ENCODE peak calls at places on chromosomes 13 and 19, in four cellular contexts. Q is HCT116, O is H1, A is HepG2. F is an unnamed sample.

GRCh38 chr19:49749055-49749716 is 13.9 kb downstream of the TSKS start:
- DNase-seq in Q (peak), A (no peak), O (no peak), F (no peak)

GRCh38 chr13:40060318-40061007 is 405.0 kb downstream of the COG6 start:
- DNase-seq in Q (no peak), A (no peak), O (no peak), F (no peak)

GRCh38 chr13:48654511-48654910 is 782 bp downstream of the CYSLTR2 start:
- DNase-seq in A (no peak), Q (no peak), O (no peak), F (no peak)

GRCh38 chr13:66899955-66900354 is 330.2 kb downstream of the PCDH9 start:
- DNase-seq in O (no peak), A (no peak), Q (no peak), F (no peak)

GRCh38 chr13:72290962-72291681 is 424.1 kb upstream of the DACH1 start:
- DNase-seq in O (no peak), A (no peak), Q (peak), F (no peak)

GRCh38 chr13:80151016-80151415 is 189.9 kb downstream of the SPRY2 start:
- DNase-seq in O (no peak), Q (no peak), A (no peak), F (no peak)

GRCh38 chr19:8449830-8450229 is 5.1 kb downstream of the HNRNPM start:
- DNase-seq in A (peak), Q (no peak), O (no peak), F (no peak)

GRCh38 chr19:40735003-40735771 is 15.1 kb downstream of the ACTMAP start:
- DNase-seq in A (no peak), Q (no peak), O (no peak), F (no peak)

GRCh38 chr13:104984296-104984818 is 1551.1 kb downstream of the EFNB2 start:
- DNase-seq in O (no peak), A (no peak), Q (no peak), F (no peak)

DNA sequence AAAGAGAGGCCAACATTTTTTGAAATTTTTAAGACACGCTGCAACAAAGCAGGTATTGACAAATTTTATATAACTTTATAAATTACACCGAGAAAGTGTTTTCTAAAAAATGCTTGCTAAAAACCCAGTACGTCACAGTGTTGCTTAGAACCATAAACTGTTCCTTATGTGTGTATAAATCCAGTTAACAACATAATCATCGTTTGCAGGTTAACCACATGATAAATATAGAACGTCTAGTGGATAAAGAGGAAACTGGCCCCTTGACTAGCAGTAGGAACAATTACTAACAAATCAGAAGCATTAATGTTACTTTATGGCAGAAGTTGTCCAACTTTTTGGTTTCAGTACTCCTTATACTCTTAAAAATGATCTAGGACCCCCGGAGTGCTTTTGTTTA is 1.2 kb downstream of the BRCA2 start:
- DNase-seq in Q (no peak), A (no peak), O (no peak), F (no peak)
- TF ChIP-seq FOSL1 in Q (no peak), A (no peak), O (no peak), F (no peak)

DNA sequence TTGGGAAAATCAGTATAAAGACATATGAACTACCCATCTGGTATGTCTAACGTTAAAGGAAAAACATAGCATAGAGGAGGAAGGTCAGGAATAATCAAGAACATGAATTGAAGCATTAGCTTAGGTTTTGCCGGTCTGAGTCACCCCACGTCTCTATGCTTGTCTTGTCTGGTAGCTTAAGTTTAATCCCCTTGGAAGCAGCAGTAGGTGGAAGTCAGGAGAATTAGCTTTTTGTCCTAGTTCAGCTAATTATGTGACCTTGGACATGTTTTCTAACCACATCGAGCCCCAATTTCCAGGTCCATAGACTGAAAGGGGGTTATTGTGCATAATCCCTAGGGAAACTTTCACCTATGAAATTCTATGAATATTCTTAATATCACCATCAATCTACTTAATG is 304.6 kb upstream of the MAB21L1 start:
- DNase-seq in Q (no peak), O (no peak), A (no peak), F (no peak)
- TF ChIP-seq POLR2AphosphoS5 in Q (no peak), O (no peak), A (no peak), F (no peak)

GRCh38 chr19:57665261-57665806 is 3.4 kb upstream of the ZSCAN4 start:
- DNase-seq in Q (no peak), O (no peak), A (no peak), F (no peak)

GRCh38 chr19:57667220-57667619 is 1.5 kb upstream of the ZSCAN4 start:
- DNase-seq in A (no peak), O (no peak), Q (no peak), F (no peak)

GRCh38 chr19:57668635-57669034 is at the start of gene ZSCAN4:
- DNase-seq in Q (no peak), A (no peak), O (no peak), F (no peak)

DNA sequence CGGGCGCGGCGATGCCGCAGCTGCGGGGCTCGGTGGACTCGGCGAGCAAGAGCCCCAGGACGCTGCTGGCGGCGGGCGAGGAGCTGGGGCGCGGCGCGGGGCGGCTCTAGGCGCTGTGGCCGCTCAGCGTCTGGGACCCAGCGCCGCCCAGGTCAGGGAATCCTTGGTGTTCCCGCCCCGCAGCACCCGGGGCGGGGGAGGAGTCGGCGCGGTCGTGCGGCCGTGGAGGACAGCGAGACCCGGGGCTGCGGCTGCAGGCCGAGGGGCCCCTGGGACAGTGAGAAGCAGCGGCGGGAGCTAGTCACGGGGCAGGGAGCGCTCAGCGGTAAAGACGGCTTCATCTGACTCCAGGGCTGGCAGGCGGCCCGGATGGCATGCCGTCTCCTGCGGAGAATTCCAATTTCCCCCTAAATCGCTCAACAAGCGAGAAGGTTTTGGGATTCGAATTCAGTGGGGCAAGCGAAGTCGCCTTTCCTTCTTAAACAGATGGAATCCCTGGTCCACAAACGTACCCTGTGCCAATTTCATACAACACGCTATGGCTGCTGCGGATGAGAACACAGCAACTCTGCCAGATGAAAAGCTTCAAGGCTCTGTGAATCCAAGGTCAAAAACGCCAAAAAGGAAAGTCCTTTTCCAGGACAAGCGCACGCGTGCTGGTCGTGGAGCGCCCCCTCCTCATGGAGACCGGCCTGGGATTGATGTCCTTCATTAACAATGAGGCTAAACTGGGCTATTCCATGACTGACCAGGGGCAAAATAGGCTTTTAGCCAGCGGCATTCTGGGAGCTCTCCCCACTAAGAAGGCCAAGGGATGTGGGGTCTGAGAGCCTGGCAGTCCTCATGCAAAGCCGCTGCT is 4.2 kb upstream of the ZSCAN4 start:
- DNase-seq in Q (no peak), A (peak), O (peak), F (peak)
- TF ChIP-seq FOSL1 in Q (no peak), A (no peak), O (no peak), F (no peak)

GRCh38 chr19:48471836-48472235 is 2.7 kb downstream of the CYTH2 start:
- DNase-seq in O (no peak), A (no peak), Q (no peak), F (no peak)

GRCh38 chr19:48473161-48473966 is 4.2 kb downstream of the CYTH2 start:
- DNase-seq in O (no peak), Q (no peak), A (no peak), F (no peak)

GRCh38 chr19:48475369-48476068 is 6.3 kb downstream of the CYTH2 start:
- DNase-seq in Q (no peak), O (no peak), A (no peak), F (no peak)

GRCh38 chr19:48476176-48476575 is 7.0 kb downstream of the CYTH2 start:
- DNase-seq in Q (no peak), A (no peak), O (no peak), F (no peak)

DNA sequence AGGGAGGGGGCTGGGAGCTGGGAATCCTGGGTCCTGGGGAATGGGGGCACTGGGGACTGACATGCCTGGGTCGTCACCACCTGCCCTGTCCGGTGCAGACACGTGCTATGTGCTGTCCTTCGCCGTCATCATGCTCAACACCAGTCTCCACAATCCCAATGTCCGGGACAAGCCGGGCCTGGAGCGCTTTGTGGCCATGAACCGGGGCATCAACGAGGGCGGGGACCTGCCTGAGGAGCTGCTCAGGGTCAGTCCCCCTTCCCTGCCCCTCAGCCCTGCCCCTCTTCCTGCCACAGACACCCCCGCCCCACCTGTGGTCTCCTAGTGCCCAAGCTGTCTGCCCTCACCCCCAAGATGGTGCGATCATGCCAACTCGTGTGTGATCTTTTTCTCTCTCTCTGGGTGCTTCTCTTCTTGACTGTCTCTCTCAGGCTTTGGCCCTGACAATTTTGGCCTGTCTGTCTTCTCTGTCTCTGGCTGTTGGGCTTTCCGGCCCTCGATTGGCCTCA is 5.0 kb downstream of the CYTH2 start:
- DNase-seq in A (no peak), Q (no peak), O (no peak), F (no peak)
- TF ChIP-seq POLR2AphosphoS5 in A (no peak), Q (peak), O (peak), F (no peak)

GRCh38 chr19:6078068-6078467 is 32.2 kb downstream of the RFX2 start:
- DNase-seq in O (no peak), A (no peak), Q (no peak), F (no peak)

GRCh38 chr19:6073858-6074708 is 36.2 kb downstream of the RFX2 start:
- DNase-seq in Q (no peak), O (no peak), A (no peak), F (no peak)

GRCh38 chr19:6074709-6075403 is 35.4 kb downstream of the RFX2 start:
- DNase-seq in A (no peak), O (no peak), Q (no peak), F (peak)

GRCh38 chr19:6076291-6076665 is 34.0 kb downstream of the RFX2 start:
- DNase-seq in A (no peak), O (no peak), Q (no peak), F (no peak)

DNA sequence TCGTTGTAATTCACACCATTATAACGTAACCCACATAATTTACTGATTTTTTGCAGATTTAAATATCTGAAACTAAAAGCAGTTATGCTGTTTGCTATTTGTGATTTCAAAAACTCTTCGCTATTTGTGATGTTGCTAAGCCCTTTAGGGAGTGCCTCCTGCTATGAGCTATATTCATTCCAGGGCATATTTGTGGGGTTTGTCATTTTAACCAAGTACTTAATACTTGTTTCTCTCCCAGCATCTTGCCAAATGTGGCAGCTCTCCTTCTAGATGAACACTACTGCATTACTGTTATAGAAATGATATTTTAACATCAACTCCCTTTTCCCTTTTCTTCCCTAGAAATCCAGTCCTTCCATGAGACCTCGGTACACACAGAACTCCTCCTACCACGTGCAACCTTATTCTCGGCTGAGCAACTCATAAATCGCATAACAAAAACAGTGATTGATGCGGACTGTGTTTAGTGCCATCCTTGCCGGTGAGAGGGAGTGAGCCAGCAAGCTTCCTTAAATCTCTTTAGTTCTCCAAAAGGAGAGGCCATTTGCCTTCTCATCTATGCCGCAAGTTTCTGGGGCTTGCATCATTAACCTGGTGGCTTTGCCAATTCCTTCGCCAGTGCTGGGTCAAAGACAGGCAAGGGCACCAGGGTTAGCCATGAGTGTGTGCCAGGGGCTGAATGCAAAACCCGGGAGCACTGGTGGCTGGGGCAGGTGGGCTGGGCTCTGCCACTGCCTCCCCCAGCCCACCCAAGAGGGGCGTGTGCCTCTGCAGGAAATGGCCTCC is 33.4 kb downstream of the RFX2 start:
- DNase-seq in Q (no peak), O (no peak), A (no peak), F (no peak)
- TF ChIP-seq FOSL1 in Q (no peak), O (no peak), A (no peak), F (no peak)

F was measured in K562.